ENCODE peak calls at places on chromosomes 7 and 10, in five cellular contexts. One of them, this sample, is unnamed.

GRCh38 chr7:124603066-124603465 is 162.5 kb downstream of the GPR37 start:
- DNase-seq in A549: no peak
- DNase-seq in left lung: no peak
- DNase-seq in WERI-Rb-1: no peak
- DNase-seq in HepG2: no peak
- DNase-seq in this sample: no peak

GRCh38 chr10:129865960-129866359 is 98.1 kb downstream of the EBF3 start:
- DNase-seq in A549: no peak
- DNase-seq in left lung: no peak
- DNase-seq in WERI-Rb-1: no peak
- DNase-seq in HepG2: peak; percentile 47
- DNase-seq in this sample: no peak

GRCh38 chr10:69492091-69492745 is 41.0 kb downstream of the TSPAN15 start:
- DNase-seq in A549: no peak
- DNase-seq in left lung: peak; percentile 39
- DNase-seq in WERI-Rb-1: peak; percentile 87
- DNase-seq in HepG2: no peak
- DNase-seq in this sample: no peak

GRCh38 chr7:44097064-44097932 is 6.8 kb upstream of the AEBP1 start:
- DNase-seq in A549: no peak
- DNase-seq in left lung: peak; percentile 39
- DNase-seq in WERI-Rb-1: no peak
- DNase-seq in HepG2: no peak
- DNase-seq in this sample: no peak

GRCh38 chr10:3467052-3467906 is 294.7 kb upstream of the PITRM1 start:
- DNase-seq in A549: peak; percentile 73
- DNase-seq in left lung: peak; percentile 85
- DNase-seq in WERI-Rb-1: no peak
- DNase-seq in HepG2: no peak
- DNase-seq in this sample: no peak

GRCh38 chr7:92875171-92875570 is 38.8 kb upstream of the CDK6 start:
- DNase-seq in A549: no peak
- DNase-seq in left lung: no peak
- DNase-seq in WERI-Rb-1: no peak
- DNase-seq in HepG2: no peak
- DNase-seq in this sample: no peak

GRCh38 chr10:30701471-30702173 is 72.1 kb upstream of the LYZL2 start:
- DNase-seq in A549: no peak
- DNase-seq in left lung: no peak
- DNase-seq in WERI-Rb-1: peak; percentile 8
- DNase-seq in HepG2: no peak
- DNase-seq in this sample: peak; percentile 50

GRCh38 chr7:51366930-51367613 is 50.5 kb upstream of the COBL start:
- DNase-seq in A549: peak; percentile 84
- DNase-seq in left lung: no peak
- DNase-seq in WERI-Rb-1: peak; percentile 60
- DNase-seq in HepG2: peak; percentile 43
- DNase-seq in this sample: no peak

GRCh38 chr10:16381083-16381482 is 55.7 kb upstream of the PTER start:
- DNase-seq in A549: peak; percentile 91
- DNase-seq in left lung: no peak
- DNase-seq in WERI-Rb-1: no peak
- DNase-seq in HepG2: peak; percentile 86
- DNase-seq in this sample: no peak

GRCh38 chr10:48509974-48510692 is 94.7 kb downstream of the ARHGAP22 start:
- DNase-seq in A549: peak; percentile 21
- DNase-seq in left lung: no peak
- DNase-seq in WERI-Rb-1: peak; percentile 46
- DNase-seq in HepG2: peak; percentile 20
- DNase-seq in this sample: no peak
- TF ChIP-seq CTCF in A549: peak; percentile 26
- TF ChIP-seq CTCF in left lung: no peak
- TF ChIP-seq CTCF in WERI-Rb-1: peak; percentile 52
- TF ChIP-seq CTCF in HepG2: peak; percentile 51
- TF ChIP-seq CTCF in this sample: no peak

GRCh38 chr7:149713061-149713730 is 60.2 kb downstream of the ZNF467 start:
- DNase-seq in A549: no peak
- DNase-seq in left lung: peak; percentile 77
- DNase-seq in WERI-Rb-1: no peak
- DNase-seq in HepG2: no peak
- DNase-seq in this sample: no peak
- TF ChIP-seq CTCF in A549: no peak
- TF ChIP-seq CTCF in left lung: no peak
- TF ChIP-seq CTCF in WERI-Rb-1: no peak
- TF ChIP-seq CTCF in HepG2: no peak
- TF ChIP-seq CTCF in this sample: no peak

GRCh38 chr10:11010582-11010981 is 7.1 kb upstream of the CELF2 start:
- DNase-seq in A549: no peak
- DNase-seq in left lung: no peak
- DNase-seq in WERI-Rb-1: no peak
- DNase-seq in HepG2: no peak
- DNase-seq in this sample: no peak

GRCh38 chr10:11011966-11012365 is 5.7 kb upstream of the CELF2 start:
- DNase-seq in A549: no peak
- DNase-seq in left lung: no peak
- DNase-seq in WERI-Rb-1: no peak
- DNase-seq in HepG2: no peak
- DNase-seq in this sample: no peak

GRCh38 chr10:11012880-11013279 is 4.8 kb upstream of the CELF2 start:
- DNase-seq in A549: no peak
- DNase-seq in left lung: no peak
- DNase-seq in WERI-Rb-1: no peak
- DNase-seq in HepG2: no peak
- DNase-seq in this sample: no peak

GRCh38 chr10:11012476-11012875 is 5.2 kb upstream of the CELF2 start:
- DNase-seq in A549: no peak
- DNase-seq in left lung: no peak
- DNase-seq in WERI-Rb-1: no peak
- DNase-seq in HepG2: no peak
- DNase-seq in this sample: no peak

GRCh38 chr10:11011436-11011835 is 6.2 kb upstream of the CELF2 start:
- DNase-seq in A549: no peak
- DNase-seq in left lung: no peak
- DNase-seq in WERI-Rb-1: no peak
- DNase-seq in HepG2: no peak
- DNase-seq in this sample: no peak
- TF ChIP-seq CTCF in A549: no peak
- TF ChIP-seq CTCF in left lung: no peak
- TF ChIP-seq CTCF in WERI-Rb-1: no peak
- TF ChIP-seq CTCF in HepG2: no peak
- TF ChIP-seq CTCF in this sample: no peak

GRCh38 chr10:228366-228765 is 93.1 kb downstream of the ZMYND11 start:
- DNase-seq in A549: no peak
- DNase-seq in left lung: no peak
- DNase-seq in WERI-Rb-1: no peak
- DNase-seq in HepG2: no peak
- DNase-seq in this sample: no peak

GRCh38 chr10:232061-232460 is 96.8 kb downstream of the ZMYND11 start:
- DNase-seq in A549: no peak
- DNase-seq in left lung: no peak
- DNase-seq in WERI-Rb-1: no peak
- DNase-seq in HepG2: no peak
- DNase-seq in this sample: no peak

GRCh38 chr10:227014-227413 is 91.8 kb downstream of the ZMYND11 start:
- DNase-seq in A549: no peak
- DNase-seq in left lung: no peak
- DNase-seq in WERI-Rb-1: no peak
- DNase-seq in HepG2: no peak
- DNase-seq in this sample: no peak

GRCh38 chr10:232878-233277 is 97.6 kb downstream of the ZMYND11 start:
- DNase-seq in A549: no peak
- DNase-seq in left lung: no peak
- DNase-seq in WERI-Rb-1: no peak
- DNase-seq in HepG2: no peak
- DNase-seq in this sample: no peak

GRCh38 chr10:230758-231157 is 95.5 kb downstream of the ZMYND11 start:
- DNase-seq in A549: peak; percentile 17
- DNase-seq in left lung: no peak
- DNase-seq in WERI-Rb-1: no peak
- DNase-seq in HepG2: peak; percentile 15
- DNase-seq in this sample: no peak
- TF ChIP-seq CTCF in A549: peak; percentile 48
- TF ChIP-seq CTCF in left lung: no peak
- TF ChIP-seq CTCF in WERI-Rb-1: peak; percentile 29
- TF ChIP-seq CTCF in HepG2: no peak
- TF ChIP-seq CTCF in this sample: no peak

GRCh38 chr7:23181684-23182553 is at the start of gene NUP42:
- DNase-seq in A549: peak; percentile 93
- DNase-seq in left lung: peak; percentile 98
- DNase-seq in WERI-Rb-1: peak; percentile 98
- DNase-seq in HepG2: peak; percentile 99
- DNase-seq in this sample: peak; percentile 94
- TF ChIP-seq CTCF in A549: no peak
- TF ChIP-seq CTCF in left lung: no peak
- TF ChIP-seq CTCF in WERI-Rb-1: no peak
- TF ChIP-seq CTCF in HepG2: peak; percentile 22
- TF ChIP-seq CTCF in this sample: no peak

GRCh38 chr7:154584352-154585252 is 418.3 kb downstream of the PAXIP1 start:
- DNase-seq in A549: peak; percentile 9
- DNase-seq in left lung: no peak
- DNase-seq in WERI-Rb-1: no peak
- DNase-seq in HepG2: no peak
- DNase-seq in this sample: no peak
- TF ChIP-seq CTCF in A549: peak; percentile 10
- TF ChIP-seq CTCF in left lung: peak; percentile 58
- TF ChIP-seq CTCF in WERI-Rb-1: peak; percentile 56
- TF ChIP-seq CTCF in HepG2: no peak
- TF ChIP-seq CTCF in this sample: no peak

GRCh38 chr10:101495324-101495925 is 92.6 kb downstream of the POLL start:
- DNase-seq in A549: no peak
- DNase-seq in left lung: no peak
- DNase-seq in WERI-Rb-1: peak; percentile 19
- DNase-seq in HepG2: peak; percentile 36
- DNase-seq in this sample: no peak
- TF ChIP-seq CTCF in A549: peak; percentile 50
- TF ChIP-seq CTCF in left lung: no peak
- TF ChIP-seq CTCF in WERI-Rb-1: peak; percentile 56
- TF ChIP-seq CTCF in HepG2: peak; percentile 70
- TF ChIP-seq CTCF in this sample: no peak

DNA sequence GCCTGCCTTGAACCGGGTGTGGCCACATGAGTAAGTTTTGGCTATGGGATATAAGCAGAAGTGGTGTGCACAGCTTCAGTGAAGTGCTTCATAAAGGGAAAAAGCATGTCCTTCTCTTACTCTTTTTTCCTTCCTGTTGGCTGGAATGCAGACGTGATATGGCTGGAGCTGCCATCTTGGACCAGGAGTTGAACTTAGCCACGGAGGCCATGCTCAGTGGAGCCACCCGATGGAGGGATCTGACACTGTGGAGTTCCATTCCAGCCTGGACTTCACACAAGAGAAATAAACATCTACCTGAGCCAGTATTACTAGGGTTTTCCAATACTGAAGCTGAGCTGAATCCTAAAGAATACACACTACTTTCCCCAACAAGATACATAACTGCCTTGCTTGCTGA is 52.3 kb downstream of the CCDC3 start:
- DNase-seq in A549: no peak
- DNase-seq in left lung: no peak
- DNase-seq in WERI-Rb-1: no peak
- DNase-seq in HepG2: no peak
- DNase-seq in this sample: no peak
- TF ChIP-seq CTCF in A549: no peak
- TF ChIP-seq CTCF in left lung: no peak
- TF ChIP-seq CTCF in WERI-Rb-1: peak; percentile 28
- TF ChIP-seq CTCF in HepG2: no peak
- TF ChIP-seq CTCF in this sample: no peak